ENCODE peak calls at places on chromosome 4, in ten cellular contexts. L is NCI-H2029 treated with DMSO at 0.1 percent for 48 hours; S is mesothelial cell of epicardium; N is CD4-positive, alpha-beta T cell; K is PC-3; B is HuH-7.5; J is CD4-positive, CD25-positive, alpha-beta regulatory T cell; C is ureter; G is thoracic aorta; E is transverse colon. Y is an unnamed sample.

GRCh38 chr4:103091601-103092223 is 7.9 kb downstream of the BDH2 start:
- DNase-seq in C (no peak), N (no peak), S (no peak), J (peak), E (peak), K (peak), B (no peak), L (peak), G (no peak), Y (peak)

GRCh38 chr4:88866862-88867550 is 169.4 kb upstream of the NAP1L5 start:
- DNase-seq in E (no peak), L (peak), G (no peak), C (no peak), K (peak), N (no peak), J (no peak), B (no peak), S (no peak), Y (no peak)

GRCh38 chr4:42284030-42284429 is 113.3 kb upstream of the SHISA3 start:
- DNase-seq in S (no peak), B (no peak), N (no peak), K (no peak), J (no peak), L (no peak), G (no peak), E (no peak), C (no peak), Y (no peak)

GRCh38 chr4:141849778-141850177 is 213.4 kb downstream of the IL15 start:
- DNase-seq in L (no peak), J (no peak), S (no peak), B (no peak), G (no peak), K (no peak), C (no peak), N (no peak), E (no peak), Y (no peak)

GRCh38 chr4:134408897-134409296 is 207.3 kb upstream of the PABPC4L start:
- DNase-seq in J (no peak), N (no peak), L (no peak), E (no peak), C (no peak), S (no peak), K (no peak), B (no peak), G (no peak), Y (no peak)

GRCh38 chr4:8689741-8690140 is 97.2 kb downstream of the CPZ start:
- DNase-seq in L (no peak), J (no peak), N (no peak), S (peak), G (no peak), C (no peak), K (no peak), E (no peak), B (no peak), Y (no peak)

GRCh38 chr4:133084421-133084820 is 64.7 kb upstream of the PCDH10 start:
- DNase-seq in K (peak), N (no peak), L (no peak), G (no peak), B (no peak), E (no peak), J (no peak), C (no peak), S (no peak), Y (no peak)

GRCh38 chr4:96913437-96914075 is 1073.7 kb downstream of the PDHA2 start:
- DNase-seq in S (no peak), C (no peak), E (no peak), B (no peak), G (no peak), N (no peak), L (no peak), K (peak), J (no peak), Y (peak)

GRCh38 chr4:65559270-65559669 is 111.0 kb downstream of the EPHA5 start:
- DNase-seq in S (no peak), J (no peak), L (no peak), N (no peak), C (no peak), B (no peak), G (no peak), E (no peak), K (no peak), Y (no peak)

GRCh38 chr4:109052699-109053656 is 249.5 kb downstream of the COL25A1 start:
- DNase-seq in G (no peak), S (no peak), C (no peak), L (no peak), K (no peak), B (no peak), E (no peak), J (no peak), N (no peak), Y (no peak)

GRCh38 chr4:141686929-141687328 is 50.5 kb downstream of the IL15 start:
- DNase-seq in C (peak), G (no peak), B (no peak), N (no peak), L (no peak), E (no peak), K (peak), J (no peak), S (no peak), Y (peak)

GRCh38 chr4:80361329-80361900 is 25.9 kb downstream of the CFAP299 start:
- DNase-seq in K (peak), J (peak), L (no peak), S (no peak), N (no peak), G (no peak), E (no peak), C (no peak), B (no peak), Y (peak)

GRCh38 chr4:76665139-76665538 is 230.1 kb downstream of the SHROOM3 start:
- DNase-seq in B (no peak), N (no peak), G (no peak), L (peak), K (peak), S (no peak), J (no peak), E (peak), C (peak), Y (peak)

GRCh38 chr4:82261063-82261462 is 112.7 kb downstream of the HNRNPD start:
- DNase-seq in G (no peak), S (no peak), J (no peak), N (no peak), L (no peak), C (no peak), K (no peak), E (no peak), B (no peak), Y (no peak)

GRCh38 chr4:136680271-136680670 is 852.0 kb downstream of the PCDH18 start:
- DNase-seq in N (no peak), G (no peak), C (no peak), J (no peak), E (no peak), K (peak), S (no peak), B (no peak), L (no peak), Y (no peak)

Y was measured in A172.